ENCODE peak calls at places on chromosomes 12 and 14, in four cellular contexts. N, R, P and Y are unnamed samples.

GRCh38 chr12:52182456-52182855 is 9.4 kb downstream of the KRT80 start:
- DNase-seq in R (no peak), P (no peak), N (no peak), Y (no peak)

GRCh38 chr12:27290501-27291168 is 42.0 kb upstream of the BMAL2 start:
- DNase-seq in N (no peak), P (no peak), R (no peak), Y (no peak)

GRCh38 chr12:29223431-29223830 is 74.4 kb downstream of the FAR2 start:
- DNase-seq in N (no peak), R (no peak), P (no peak), Y (no peak)

GRCh38 chr14:104263671-104264358 is 125.4 kb downstream of the KIF26A start:
- DNase-seq in N (no peak), R (no peak), P (no peak), Y (no peak)

GRCh38 chr12:123253606-123254459 is 17.8 kb downstream of the CDK2AP1 start:
- DNase-seq in R (no peak), N (peak), P (no peak), Y (peak)

GRCh38 chr14:51448831-51449665 is 202.7 kb upstream of the FRMD6 start:
- DNase-seq in N (no peak), R (no peak), P (no peak), Y (no peak)

GRCh38 chr14:56271988-56272387 is 153.8 kb downstream of the PELI2 start:
- DNase-seq in P (no peak), R (no peak), N (no peak), Y (no peak)

GRCh38 chr14:22596354-22596879 is 1.7 kb upstream of the ABHD4 start:
- DNase-seq in N (no peak), R (no peak), P (no peak), Y (no peak)

GRCh38 chr14:75339059-75339458 is 60.4 kb downstream of the FOS start:
- DNase-seq in N (no peak), P (no peak), R (no peak), Y (no peak)

GRCh38 chr12:110756611-110757010 is 13.9 kb upstream of the PPP1CC start:
- DNase-seq in R (no peak), N (no peak), P (no peak), Y (no peak)

GRCh38 chr12:15962760-15963159 is 51.6 kb downstream of the DERA start:
- DNase-seq in N (no peak), P (no peak), R (no peak), Y (no peak)

GRCh38 chr12:26768611-26769603 is 64.1 kb downstream of the ITPR2 start:
- DNase-seq in R (no peak), P (no peak), N (no peak), Y (no peak)

GRCh38 chr14:71418591-71419245 is 511.5 kb downstream of the PCNX1 start:
- DNase-seq in R (no peak), N (no peak), P (no peak), Y (no peak)

GRCh38 chr12:57836442-57837375 is 9.8 kb downstream of the CTDSP2 start:
- DNase-seq in R (peak), P (no peak), N (no peak), Y (peak)

GRCh38 chr14:72962829-72963312 is 36.6 kb downstream of the DCAF4 start:
- DNase-seq in N (no peak), P (no peak), R (peak), Y (no peak)

GRCh38 chr14:77979666-77980351 is 179.9 kb downstream of the ADCK1 start:
- DNase-seq in N (peak), R (no peak), P (no peak), Y (no peak)

GRCh38 chr14:77988966-77989365 is 181.2 kb upstream of the NRXN3 start:
- DNase-seq in N (peak), P (no peak), R (no peak), Y (peak)

GRCh38 chr14:105075364-105076295 is 10.4 kb upstream of the GPR132 start:
- DNase-seq in R (no peak), N (no peak), P (no peak), Y (peak)